ENCODE peak calls at places on chromosomes 1 and 21, in four cellular contexts. R, J, V and H are unnamed samples.

GRCh38 chr1:156658945-156659574 is 17.1 kb downstream of the BCAN start:
- DNase-seq in V (no peak), R (no peak), J (no peak), H (no peak)

GRCh38 chr1:41483960-41484844 is at the start of gene EDN2:
- DNase-seq in J (no peak), R (peak; percentile 28), V (no peak), H (no peak)

GRCh38 chr1:53332188-53332564 is 4.3 kb upstream of the LRP8 start:
- DNase-seq in R (no peak), J (no peak), V (no peak), H (no peak)

GRCh38 chr1:52955129-52955970 is 28.3 kb downstream of the SCP2 start:
- DNase-seq in R (peak; percentile 20), J (no peak), V (no peak), H (peak; percentile 85)

GRCh38 chr1:117367769-117368059 is 465 bp downstream of the MAN1A2 start:
- DNase-seq in R (no peak), J (no peak), V (no peak), H (peak; percentile 3)

GRCh38 chr1:64245495-64245894 is 42.1 kb downstream of the UBE2U start:
- DNase-seq in R (no peak), V (no peak), J (no peak), H (no peak)

GRCh38 chr21:45420623-45421041 is 15.7 kb downstream of the COL18A1 start:
- DNase-seq in R (peak; percentile 18), V (no peak), J (no peak), H (no peak)

GRCh38 chr1:209937996-209938959 is at the start of gene SYT14:
- DNase-seq in J (peak; percentile 13), V (no peak), R (no peak), H (peak; percentile 25)

GRCh38 chr1:234208791-234209190 is 164.5 kb upstream of the COA6 start:
- DNase-seq in J (no peak), R (peak; percentile 71), V (no peak), H (peak; percentile 34)

GRCh38 chr21:33551664-33552063 is 8.8 kb downstream of the SON start:
- DNase-seq in R (no peak), J (no peak), V (no peak), H (no peak)

GRCh38 chr1:94884101-94884875 is 42.6 kb downstream of the CNN3 start:
- DNase-seq in J (no peak), V (no peak), R (no peak), H (peak; percentile 76)

GRCh38 chr1:160083968-160084770 is 2.8 kb downstream of the KCNJ9 start:
- DNase-seq in V (no peak), J (peak; percentile 43), R (peak; percentile 76), H (no peak)

GRCh38 chr1:9211291-9211811 is 23.2 kb upstream of the H6PD start:
- DNase-seq in J (no peak), R (no peak), V (no peak), H (peak; percentile 98)

GRCh38 chr21:41768371-41769042 is 1.7 kb upstream of the RIPK4 start:
- DNase-seq in V (no peak), J (no peak), R (peak; percentile 80), H (peak; percentile 85)

GRCh38 chr1:41724248-41724647 is 194.5 kb downstream of the HIVEP3 start:
- DNase-seq in V (no peak), J (no peak), R (no peak), H (peak; percentile 54)

GRCh38 chr1:229149435-229149834 is 121.5 kb upstream of the RAB4A start:
- DNase-seq in V (no peak), J (no peak), R (no peak), H (no peak)

GRCh38 chr1:51644533-51645197 is 27.8 kb downstream of the OSBPL9 start:
- DNase-seq in V (no peak), J (no peak), R (peak; percentile 63), H (peak; percentile 85)

GRCh38 chr21:21196087-21196486 is 197.9 kb downstream of the NCAM2 start:
- DNase-seq in J (no peak), V (no peak), R (no peak), H (peak; percentile 39)

GRCh38 chr1:157770442-157771043 is 6.4 kb downstream of the FCRL2 start:
- DNase-seq in J (peak; percentile 13), V (no peak), R (peak; percentile 10), H (peak; percentile 1)

GRCh38 chr1:23568608-23569383 is 9.5 kb upstream of the ID3 start:
- DNase-seq in V (no peak), J (peak; percentile 52), R (no peak), H (no peak)

GRCh38 chr1:110089561-110090275 is 19.2 kb upstream of the ALX3 start:
- DNase-seq in J (peak; percentile 39), V (no peak), R (no peak), H (no peak)

GRCh38 chr1:18253093-18253492 is 145.5 kb downstream of the IGSF21 start:
- DNase-seq in J (no peak), R (no peak), V (no peak), H (no peak)

GRCh38 chr1:201535778-201536245 is 3.1 kb upstream of the NAV1 start:
- DNase-seq in J (no peak), V (no peak), R (no peak), H (no peak)

GRCh38 chr1:93651695-93652094 is 29.9 kb downstream of the BCAR3 start:
- DNase-seq in R (no peak), J (no peak), V (no peak), H (no peak)

GRCh38 chr1:181181792-181182585 is 93.5 kb downstream of the IER5 start:
- DNase-seq in V (no peak), R (no peak), J (no peak), H (no peak)

GRCh38 chr1:168637350-168637991 is 61.1 kb downstream of the XCL1 start:
- DNase-seq in R (peak; percentile 67), J (peak; percentile 58), V (no peak), H (peak; percentile 38)

GRCh38 chr1:208093754-208094719 is 150.1 kb downstream of the PLXNA2 start:
- DNase-seq in R (peak; percentile 47), V (no peak), J (peak; percentile 91), H (peak; percentile 58)

GRCh38 chr1:101239095-101240040 is 2.5 kb downstream of the S1PR1 start:
- DNase-seq in J (no peak), R (no peak), V (no peak), H (no peak)

GRCh38 chr21:38323721-38324591 is 67.2 kb downstream of the KCNJ15 start:
- DNase-seq in R (peak; percentile 39), J (no peak), V (no peak), H (peak; percentile 94)

GRCh38 chr1:246836169-246836568 is 95.6 kb downstream of the AHCTF1 start:
- DNase-seq in J (no peak), R (no peak), V (no peak), H (peak; percentile 48)

GRCh38 chr1:167161242-167161641 is 59.4 kb upstream of the POU2F1 start:
- DNase-seq in R (peak; percentile 10), J (no peak), V (no peak), H (no peak)

GRCh38 chr1:112981461-112982233 is 25.7 kb upstream of the SLC16A1 start:
- DNase-seq in R (no peak), J (no peak), V (no peak), H (no peak)

GRCh38 chr1:18109756-18110597 is 2.4 kb downstream of the IGSF21 start:
- DNase-seq in J (peak; percentile 35), R (peak; percentile 18), V (no peak), H (no peak)

GRCh38 chr1:185804608-185805007 is 70.4 kb downstream of the HMCN1 start:
- DNase-seq in V (no peak), J (no peak), R (no peak), H (no peak)

GRCh38 chr1:22030473-22030872 is 22.0 kb upstream of the CDC42 start:
- DNase-seq in J (no peak), V (no peak), R (no peak), H (no peak)
- TF ChIP-seq ELK1 in J (no peak), V (no peak), R (no peak), H (no peak)

GRCh38 chr1:24903955-24904730 is 25.9 kb downstream of the RUNX3 start:
- DNase-seq in J (no peak), V (no peak), R (no peak), H (no peak)

GRCh38 chr1:24904731-24905354 is 25.2 kb downstream of the RUNX3 start:
- DNase-seq in J (no peak), R (no peak), V (no peak), H (no peak)

GRCh38 chr1:24905355-24905978 is 24.6 kb downstream of the RUNX3 start:
- DNase-seq in J (no peak), R (no peak), V (no peak), H (no peak)

GRCh38 chr1:24906760-24907490 is 23.2 kb downstream of the RUNX3 start:
- DNase-seq in J (no peak), V (no peak), R (no peak), H (no peak)

DNA sequence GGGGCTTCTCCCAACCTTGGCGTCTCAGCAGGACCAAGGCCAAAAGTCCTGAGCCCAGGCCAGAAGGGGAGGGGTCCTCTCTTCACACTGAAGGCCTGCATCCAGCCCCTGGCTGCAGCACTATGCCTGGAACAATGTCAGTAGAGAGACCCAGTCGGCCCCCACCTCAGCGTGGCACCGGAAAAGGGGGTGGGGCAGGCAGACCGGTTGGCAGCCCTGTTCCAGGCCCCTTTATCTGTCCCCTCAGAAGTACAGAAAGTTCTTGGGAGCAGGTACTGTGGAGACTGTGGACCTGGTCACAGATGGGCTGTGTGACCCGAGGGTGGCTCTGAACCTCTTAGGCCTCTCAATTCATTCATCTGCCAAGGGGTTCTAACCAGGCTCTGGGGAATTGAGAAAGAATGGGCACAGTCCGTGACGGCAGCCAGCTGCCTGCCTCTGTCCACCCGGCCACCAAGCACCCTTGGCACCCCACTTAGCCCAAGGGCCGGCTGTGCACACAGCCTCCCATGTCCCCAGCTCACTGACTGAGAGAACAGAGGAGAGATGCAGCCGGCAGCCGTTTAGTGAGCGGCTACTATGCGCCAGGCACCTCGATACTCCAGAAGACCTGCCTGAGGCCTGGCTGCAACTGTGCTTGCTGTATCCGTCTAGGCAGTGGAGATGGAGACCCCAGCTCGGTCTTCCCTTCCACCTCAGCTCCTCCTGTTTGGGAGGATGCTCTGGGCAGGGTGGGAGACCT is 23.9 kb downstream of the RUNX3 start:
- DNase-seq in V (no peak), J (no peak), R (no peak), H (no peak)
- TF ChIP-seq ELK1 in V (no peak), J (no peak), R (no peak), H (no peak)

DNA sequence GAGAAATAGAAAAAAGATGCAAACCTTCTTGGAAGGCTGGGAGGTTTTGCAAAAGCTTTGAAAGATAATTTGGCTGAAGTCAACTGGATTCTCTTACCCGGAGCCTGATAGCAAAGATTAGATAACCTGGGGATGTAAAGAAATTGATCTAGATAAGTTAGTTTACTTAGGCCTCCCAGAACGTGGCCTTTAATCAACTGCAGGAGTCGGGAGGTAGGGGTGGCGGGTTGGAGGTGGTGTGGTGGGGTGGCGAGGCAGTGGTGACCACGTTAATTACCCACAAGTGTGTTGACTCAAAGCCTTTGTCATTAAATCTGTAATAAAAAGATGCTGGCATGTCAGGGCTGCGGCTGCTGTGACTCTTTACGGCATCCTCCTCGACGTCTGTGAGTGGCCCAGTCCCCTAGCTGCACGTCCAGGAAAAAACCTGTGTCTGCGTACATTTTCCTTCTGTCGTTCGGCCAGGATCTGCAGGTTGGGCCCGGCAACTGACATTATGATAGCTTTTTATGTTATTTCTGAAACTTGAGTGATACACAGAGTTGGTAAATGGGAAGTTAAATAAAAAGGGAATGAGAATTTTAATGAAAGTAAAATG is 51.1 kb upstream of the B3GALT2 start:
- DNase-seq in R (no peak), V (no peak), J (no peak), H (no peak)
- TF ChIP-seq ELK1 in R (no peak), V (no peak), J (no peak), H (no peak)

DNA sequence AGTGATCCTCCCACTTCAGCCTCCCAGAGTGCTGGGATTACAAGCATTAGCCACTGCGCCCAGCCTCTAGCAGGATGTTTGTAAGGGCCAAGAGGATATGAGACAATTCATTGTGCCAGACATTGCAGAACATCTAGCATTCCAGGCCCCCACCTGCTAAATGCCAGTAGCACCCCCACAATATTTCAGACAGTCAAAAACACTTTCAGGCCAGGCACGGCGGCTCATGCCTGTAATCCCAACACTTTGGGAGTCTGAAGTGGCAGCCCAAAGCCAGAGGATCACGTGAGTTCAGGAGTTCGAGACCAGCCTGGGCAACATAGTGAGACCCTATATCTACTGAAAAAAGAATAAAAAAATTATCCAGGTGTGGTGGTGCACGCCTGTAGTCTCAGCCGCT is 12.9 kb downstream of the PPIE start:
- DNase-seq in J (no peak), R (no peak), V (no peak), H (no peak)
- TF ChIP-seq ELK1 in J (no peak), R (no peak), V (no peak), H (no peak)